ENCODE peak calls at places on chromosomes 16 and 17, in five cellular contexts. N is CD8-positive, alpha-beta T cell; O is Panc1; T is K562; E is tibial artery. K is an unnamed sample.

GRCh38 chr17:80222376-80223141 is 2.3 kb downstream of the SLC26A11 start:
- DNase-seq in N (no peak), O (no peak), T (no peak), E (no peak), K (no peak)

GRCh38 chr16:79767597-79768280 is 167.2 kb upstream of the MAF start:
- DNase-seq in N (no peak), O (no peak), T (no peak), E (no peak), K (peak; percentile 1)

GRCh38 chr16:81797443-81797842 is 18.4 kb downstream of the PLCG2 start:
- DNase-seq in N (no peak), O (no peak), T (no peak), E (no peak), K (no peak)

GRCh38 chr17:77831497-77832179 is 126.9 kb upstream of the TNRC6C start:
- DNase-seq in N (no peak), O (no peak), T (no peak), E (peak; percentile 72), K (no peak)

GRCh38 chr17:76969598-76970172 is 101.5 kb downstream of the MGAT5B start:
- DNase-seq in N (no peak), O (no peak), T (no peak), E (no peak), K (no peak)

GRCh38 chr17:38742431-38743308 is 5.5 kb downstream of the PCGF2 start:
- DNase-seq in N (no peak), O (no peak), T (no peak), E (no peak), K (no peak)

GRCh38 chr16:49856741-49857330 is 924 bp upstream of the ZNF423 start:
- DNase-seq in N (no peak), O (no peak), T (peak; percentile 62), E (peak; percentile 91), K (no peak)

GRCh38 chr17:13931111-13931526 is 138.2 kb upstream of the COX10 start:
- DNase-seq in N (no peak), O (no peak), T (no peak), E (no peak), K (peak; percentile 24)

GRCh38 chr16:19354371-19354770 is 63.3 kb upstream of the TMC5 start:
- DNase-seq in N (no peak), O (no peak), T (no peak), E (no peak), K (no peak)

GRCh38 chr16:28009586-28010373 is 53.7 kb downstream of the GSG1L start:
- DNase-seq in N (no peak), O (no peak), T (no peak), E (no peak), K (no peak)

GRCh38 chr16:23827245-23827543 is 8.6 kb upstream of the PRKCB start:
- DNase-seq in N (no peak), O (no peak), T (no peak), E (no peak), K (no peak)

GRCh38 chr16:54282923-54283734 is 3.5 kb downstream of the IRX3 start:
- DNase-seq in N (no peak), O (no peak), T (no peak), E (peak; percentile 60), K (no peak)

GRCh38 chr17:44007346-44008204 is 3.2 kb downstream of the NAGS start:
- DNase-seq in N (no peak), O (no peak), T (no peak), E (no peak), K (no peak)

GRCh38 chr17:43175213-43176118 is 4.5 kb downstream of the NBR1 start:
- DNase-seq in N (no peak), O (no peak), T (no peak), E (no peak), K (no peak)

GRCh38 chr16:19843371-19843770 is 41.3 kb downstream of the GPRC5B start:
- DNase-seq in N (no peak), O (no peak), T (no peak), E (no peak), K (no peak)

GRCh38 chr16:12204601-12205000 is 228.1 kb downstream of the SNX29 start:
- DNase-seq in N (no peak), O (no peak), T (no peak), E (no peak), K (no peak)

GRCh38 chr16:71230122-71230845 is at the start of gene HYDIN:
- DNase-seq in N (no peak), O (no peak), T (peak; percentile 78), E (no peak), K (peak; percentile 90)

GRCh38 chr16:31242197-31242596 is 17.6 kb upstream of the ITGAM start:
- DNase-seq in N (no peak), O (no peak), T (peak; percentile 2), E (no peak), K (no peak)

GRCh38 chr17:47955497-47956461 is 1.9 kb downstream of the PRR15L start:
- DNase-seq in N (no peak), O (no peak), T (no peak), E (no peak), K (no peak)

GRCh38 chr16:79628501-79628975 is 28.0 kb upstream of the MAF start:
- DNase-seq in N (peak; percentile 36), O (no peak), T (no peak), E (no peak), K (no peak)

GRCh38 chr17:49670641-49671040 is 7.3 kb downstream of the SPOP start:
- DNase-seq in N (no peak), O (no peak), T (no peak), E (no peak), K (no peak)

GRCh38 chr17:7354262-7354781 is 634 bp upstream of the TMEM95 start:
- DNase-seq in N (no peak), O (no peak), T (no peak), E (no peak), K (no peak)

GRCh38 chr17:40304464-40304863 is 4.5 kb upstream of the RARA start:
- DNase-seq in N (no peak), O (no peak), T (no peak), E (no peak), K (no peak)

GRCh38 chr16:71406724-71407123 is 35.1 kb downstream of the TLE7 start:
- DNase-seq in N (no peak), O (no peak), T (no peak), E (no peak), K (no peak)

GRCh38 chr17:49438885-49439284 is 24.2 kb upstream of the PHB1 start:
- DNase-seq in N (no peak), O (no peak), T (no peak), E (no peak), K (no peak)

GRCh38 chr16:67151431-67152097 is 766 bp upstream of the B3GNT9 start:
- DNase-seq in N (no peak), O (no peak), T (no peak), E (no peak), K (no peak)

GRCh38 chr17:47622179-47622549 is 27.6 kb upstream of the KPNB1 start:
- DNase-seq in N (no peak), O (no peak), T (no peak), E (no peak), K (no peak)

GRCh38 chr17:27817731-27818130 is 17.4 kb upstream of the NOS2 start:
- DNase-seq in N (no peak), O (no peak), T (no peak), E (no peak), K (no peak)

GRCh38 chr17:42284566-42284965 is 3.7 kb upstream of the STAT5A start:
- DNase-seq in N (no peak), O (no peak), T (no peak), E (no peak), K (no peak)

DNA sequence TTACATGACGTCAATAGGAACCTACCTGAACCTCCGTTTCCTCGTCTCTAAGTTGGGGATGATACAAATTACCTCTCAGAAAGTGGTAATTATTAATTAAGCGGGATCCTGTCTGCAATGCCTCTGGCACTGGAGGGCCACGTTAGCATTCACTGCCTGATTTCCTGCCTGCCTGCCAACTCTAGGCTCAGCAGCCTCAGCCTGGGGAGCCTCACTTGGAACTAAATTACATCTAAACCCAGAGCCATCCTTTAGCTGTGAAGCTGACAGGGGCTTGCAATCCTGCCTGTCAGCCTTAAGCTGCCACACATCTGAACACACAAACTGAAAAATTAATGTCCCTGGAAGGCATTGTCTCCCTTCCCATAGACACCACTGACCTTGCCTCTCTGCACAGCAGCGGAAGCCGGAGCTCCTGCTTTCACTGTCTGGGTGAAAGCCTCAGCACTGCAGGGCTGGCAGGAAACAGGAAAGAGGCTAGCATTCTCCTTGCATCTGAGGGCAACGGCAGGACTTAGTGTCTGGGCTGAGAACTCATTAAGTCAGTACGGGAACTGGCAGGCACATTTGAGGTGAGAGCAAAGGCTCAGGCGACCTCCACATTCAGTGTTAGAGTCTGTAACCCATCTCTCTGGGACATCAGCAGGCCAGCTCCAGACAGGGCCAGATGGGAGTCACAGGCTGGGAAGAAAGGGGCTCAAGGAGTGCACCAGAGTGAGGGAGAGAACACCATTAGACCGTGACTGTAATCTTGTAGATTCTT is 452.4 kb upstream of the C16orf82 start:
- DNase-seq in N (no peak), O (no peak), T (no peak), E (no peak), K (no peak)
- H3K27ac ChIP-seq in N (no peak overlapping the region), O (no peak overlapping the region), T (no peak overlapping the region), E (no peak overlapping the region), K (no peak overlapping the region)

GRCh38 chr17:33892677-33893076 is 362.4 kb upstream of the CCL2 start:
- DNase-seq in N (no peak), O (no peak), T (no peak), E (no peak), K (no peak)
- H3K27ac ChIP-seq in N (no peak overlapping the region), O (no peak overlapping the region), T (no peak overlapping the region), E (no peak overlapping the region), K (no peak overlapping the region)

GRCh38 chr16:35252356-35252936 is 1793.0 kb downstream of the TP53TG3F start:
- DNase-seq in N (no peak), O (no peak), T (no peak), E (no peak), K (no peak)

GRCh38 chr16:35258381-35258780 is 1799.0 kb downstream of the TP53TG3F start:
- DNase-seq in N (no peak), O (no peak), T (no peak), E (no peak), K (no peak)

GRCh38 chr16:35255186-35255803 is 1795.9 kb downstream of the TP53TG3F start:
- DNase-seq in N (no peak), O (no peak), T (no peak), E (no peak), K (no peak)

DNA sequence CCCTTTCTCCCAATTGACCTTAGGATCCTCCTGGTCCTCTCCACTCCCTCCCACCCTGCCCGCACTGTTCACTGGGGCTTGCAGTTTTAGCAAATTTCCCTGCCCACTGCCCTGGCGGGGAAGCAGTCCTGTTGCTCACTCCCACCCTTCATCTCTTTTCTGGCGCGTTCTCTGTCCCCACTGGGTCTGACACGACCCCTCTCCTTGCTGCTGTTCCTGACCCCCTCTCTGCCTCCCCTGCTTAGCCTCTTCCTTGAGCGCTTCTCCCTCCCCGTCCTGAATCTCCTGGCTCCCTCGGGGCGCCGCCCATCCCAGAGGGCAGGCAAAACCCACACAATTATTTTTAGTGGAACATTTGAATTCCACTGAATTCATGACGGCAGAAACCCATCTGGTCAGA is 1796.4 kb downstream of the TP53TG3F start:
- DNase-seq in N (no peak), O (no peak), T (no peak), E (no peak), K (no peak)
- H3K27ac ChIP-seq in N (no peak overlapping the region), O (no peak overlapping the region), T (no peak overlapping the region), E (no peak overlapping the region), K (no peak overlapping the region)

DNA sequence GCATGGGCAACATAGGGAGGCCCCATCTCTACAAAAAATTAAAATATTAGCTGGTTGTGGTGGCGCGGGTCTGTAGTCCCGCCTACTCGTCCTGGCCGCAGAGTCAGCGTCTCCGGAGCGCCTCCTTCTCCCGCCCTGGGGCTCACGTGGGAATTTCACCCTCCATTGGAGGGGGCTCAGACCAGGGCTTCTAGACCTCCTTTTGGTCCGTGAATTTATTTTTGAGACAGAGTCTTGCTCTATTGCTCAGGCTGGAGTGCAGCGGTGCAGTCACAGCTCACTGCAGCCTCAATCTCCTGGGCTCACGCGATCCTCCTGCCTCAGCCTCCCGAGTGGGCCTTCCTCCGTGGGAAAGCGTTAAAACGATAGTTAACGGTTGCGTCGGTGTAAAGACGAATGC is 394 bp upstream of the NME4 start:
- DNase-seq in N (no peak), O (no peak), T (peak; percentile 72), E (peak; percentile 84), K (no peak)
- H3K27ac ChIP-seq in N (no peak overlapping the region), O (peak overlapping the region; percentile 94), T (peak overlapping the region; percentile 95), E (peak overlapping the region; percentile 86), K (peak overlapping the region; percentile 62)

K was measured in caudate nucleus.